ENCODE peak calls at places on chromosomes 6 and 20, in five cellular contexts. E, O, H, Y and D are unnamed samples.

GRCh38 chr20:1263853-1264252 is 2.2 kb upstream of the SNPH start:
- DNase-seq in E (no peak), O (peak; percentile 30), H (no peak), Y (peak; percentile 60), D (no peak)

GRCh38 chr6:87164004-87164403 is 8.6 kb downstream of the ZNF292 start:
- DNase-seq in E (no peak), O (no peak), H (no peak), Y (peak; percentile 11), D (no peak)

GRCh38 chr20:50323209-50323608 is 132.6 kb downstream of the CEBPB start:
- DNase-seq in E (no peak), O (no peak), H (no peak), Y (no peak), D (no peak)

GRCh38 chr6:12366732-12367131 is 76.6 kb downstream of the EDN1 start:
- DNase-seq in E (no peak), O (no peak), H (no peak), Y (no peak), D (no peak)

GRCh38 chr6:68689910-68690309 is 54.8 kb downstream of the ADGRB3 start:
- DNase-seq in E (no peak), O (no peak), H (peak; percentile 9), Y (no peak), D (no peak)

GRCh38 chr6:27205375-27206278 is 41.9 kb upstream of the PRSS16 start:
- DNase-seq in E (no peak), O (no peak), H (no peak), Y (peak; percentile 24), D (peak; percentile 44)

GRCh38 chr6:108518714-108519576 is 41.8 kb upstream of the FOXO3 start:
- DNase-seq in E (peak; percentile 54), O (peak; percentile 13), H (peak; percentile 14), Y (peak; percentile 33), D (peak; percentile 52)

GRCh38 chr6:54958446-54958845 is 111.9 kb downstream of the FAM83B start:
- DNase-seq in E (no peak), O (no peak), H (peak; percentile 54), Y (no peak), D (no peak)

GRCh38 chr6:130466052-130466743 is 100.4 kb downstream of the TMEM200A start:
- DNase-seq in E (no peak), O (no peak), H (no peak), Y (peak; percentile 64), D (no peak)

GRCh38 chr20:4227085-4227821 is 211.9 kb upstream of the RNF24 start:
- DNase-seq in E (no peak), O (no peak), H (peak; percentile 16), Y (peak; percentile 73), D (peak; percentile 45)

GRCh38 chr20:24136659-24137246 is 148.2 kb upstream of the GGTLC1 start:
- DNase-seq in E (no peak), O (no peak), H (no peak), Y (no peak), D (no peak)

GRCh38 chr6:6758915-6759654 is 170.6 kb downstream of the LY86 start:
- DNase-seq in E (peak; percentile 32), O (peak; percentile 64), H (peak; percentile 73), Y (peak; percentile 61), D (peak; percentile 92)

GRCh38 chr6:137339929-137340559 is 120.9 kb upstream of the IFNGR1 start:
- DNase-seq in E (no peak), O (no peak), H (no peak), Y (no peak), D (peak; percentile 62)

GRCh38 chr6:22717906-22718305 is 148.5 kb downstream of the HDGFL1 start:
- DNase-seq in E (no peak), O (no peak), H (no peak), Y (no peak), D (no peak)

GRCh38 chr6:125746731-125747588 is 2.5 kb upstream of the HEY2 start:
- DNase-seq in E (no peak), O (peak; percentile 47), H (peak; percentile 94), Y (peak; percentile 39), D (peak; percentile 93)

GRCh38 chr20:47360207-47360488 is 3.6 kb upstream of the ZMYND8 start:
- DNase-seq in E (no peak), O (no peak), H (no peak), Y (peak; percentile 64), D (no peak)

GRCh38 chr20:62051166-62051900 is 14.3 kb downstream of the TAF4 start:
- DNase-seq in E (no peak), O (no peak), H (no peak), Y (no peak), D (no peak)

GRCh38 chr6:138814179-138814834 is 18.4 kb downstream of the ECT2L start:
- DNase-seq in E (no peak), O (peak; percentile 46), H (no peak), Y (no peak), D (no peak)

GRCh38 chr6:84762941-84763396 is 1.4 kb downstream of the TBX18 start:
- DNase-seq in E (no peak), O (peak; percentile 67), H (no peak), Y (no peak), D (peak; percentile 55)

GRCh38 chr6:53603381-53604121 is 58.6 kb upstream of the GCLC start:
- DNase-seq in E (no peak), O (no peak), H (no peak), Y (peak; percentile 47), D (no peak)

GRCh38 chr20:19073584-19074198 is 138.8 kb upstream of the SLC24A3 start:
- DNase-seq in E (no peak), O (no peak), H (no peak), Y (no peak), D (peak; percentile 75)

GRCh38 chr20:62104791-62105345 is 17.4 kb upstream of the LSM14B start:
- DNase-seq in E (no peak), O (no peak), H (no peak), Y (peak; percentile 46), D (no peak)

GRCh38 chr6:91669154-91669903 is 1082.5 kb upstream of the MAP3K7 start:
- DNase-seq in E (no peak), O (no peak), H (no peak), Y (no peak), D (peak; percentile 11)

GRCh38 chr6:6503186-6503585 is 85.3 kb upstream of the LY86 start:
- DNase-seq in E (no peak), O (no peak), H (no peak), Y (no peak), D (no peak)

GRCh38 chr6:31227143-31227542 is 44.7 kb downstream of the HLA-C start:
- DNase-seq in E (no peak), O (no peak), H (no peak), Y (peak; percentile 19), D (no peak)

GRCh38 chr6:31225735-31226134 is 46.2 kb downstream of the HLA-C start:
- DNase-seq in E (no peak), O (no peak), H (no peak), Y (no peak), D (no peak)

GRCh38 chr6:31228484-31228883 is 43.4 kb downstream of the HLA-C start:
- DNase-seq in E (no peak), O (no peak), H (no peak), Y (no peak), D (no peak)

GRCh38 chr6:31222496-31222895 is 49.4 kb downstream of the HLA-C start:
- DNase-seq in E (no peak), O (no peak), H (peak; percentile 65), Y (no peak), D (no peak)
- H3K9ac ChIP-seq in E (no peak overlapping the region), O (no peak overlapping the region), H (peak overlapping the region; percentile 26), Y (no peak overlapping the region), D (no peak overlapping the region)

GRCh38 chr20:39092733-39093410 is 130.7 kb downstream of the DHX35 start:
- DNase-seq in E (no peak), O (no peak), H (no peak), Y (no peak), D (no peak)

GRCh38 chr20:39089029-39089428 is 126.9 kb downstream of the DHX35 start:
- DNase-seq in E (no peak), O (no peak), H (no peak), Y (no peak), D (no peak)

GRCh38 chr20:39090881-39091280 is 128.7 kb downstream of the DHX35 start:
- DNase-seq in E (no peak), O (no peak), H (no peak), Y (no peak), D (peak; percentile 76)

DNA sequence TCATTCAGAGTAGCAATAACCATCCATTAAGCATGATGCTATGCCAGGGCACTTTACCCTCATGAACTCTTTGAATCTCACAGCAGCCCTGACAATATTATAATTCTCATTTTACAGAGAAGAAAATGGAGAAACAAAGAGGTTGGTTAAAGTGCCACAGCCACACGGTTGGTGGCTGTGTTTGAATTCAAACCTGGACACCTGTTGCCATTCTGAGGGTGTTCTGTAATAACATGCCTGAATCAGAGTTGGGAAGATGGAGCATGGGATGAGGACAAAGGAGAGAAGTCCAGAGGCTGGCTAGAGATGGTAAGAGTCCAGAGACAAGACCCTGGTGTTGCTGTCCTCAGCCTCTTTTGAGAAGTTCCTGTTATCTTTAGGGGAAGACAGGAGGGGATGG is 127.7 kb downstream of the DHX35 start:
- DNase-seq in E (no peak), O (no peak), H (no peak), Y (no peak), D (no peak)
- H3K36me3 ChIP-seq in E (no peaks in the 10 kb centered on the region), O (no peaks in the 10 kb centered on the region), H (no peaks in the 10 kb centered on the region), Y (no peaks in the 10 kb centered on the region), D (no peaks in the 10 kb centered on the region)

GRCh38 chr6:33279971-33280511 is 3.1 kb downstream of the B3GALT4 start:
- DNase-seq in E (peak; percentile 82), O (peak; percentile 64), H (no peak), Y (peak; percentile 64), D (peak; percentile 56)
- H3K9ac ChIP-seq in E (peak overlapping the region; percentile 36), O (no peak overlapping the region), H (no peak overlapping the region), Y (no peak overlapping the region), D (no peak overlapping the region)

GRCh38 chr6:158776737-158777136 is 42.4 kb downstream of the EZR start:
- DNase-seq in E (no peak), O (no peak), H (no peak), Y (no peak), D (no peak)
- H3K36me3 ChIP-seq in E (peaks cover 95% of the 10 kb centered on the region), O (peaks cover 11% of the 10 kb centered on the region), H (no peaks in the 10 kb centered on the region), Y (peaks cover 36% of the 10 kb centered on the region), D (no peaks in the 10 kb centered on the region)

GRCh38 chr6:83190596-83190995 is 2.5 kb downstream of the PGM3 start:
- DNase-seq in E (no peak), O (no peak), H (no peak), Y (no peak), D (no peak)
- H3K9ac ChIP-seq in E (no peak overlapping the region), O (no peak overlapping the region), H (no peak overlapping the region), Y (no peak overlapping the region), D (no peak overlapping the region)

DNA sequence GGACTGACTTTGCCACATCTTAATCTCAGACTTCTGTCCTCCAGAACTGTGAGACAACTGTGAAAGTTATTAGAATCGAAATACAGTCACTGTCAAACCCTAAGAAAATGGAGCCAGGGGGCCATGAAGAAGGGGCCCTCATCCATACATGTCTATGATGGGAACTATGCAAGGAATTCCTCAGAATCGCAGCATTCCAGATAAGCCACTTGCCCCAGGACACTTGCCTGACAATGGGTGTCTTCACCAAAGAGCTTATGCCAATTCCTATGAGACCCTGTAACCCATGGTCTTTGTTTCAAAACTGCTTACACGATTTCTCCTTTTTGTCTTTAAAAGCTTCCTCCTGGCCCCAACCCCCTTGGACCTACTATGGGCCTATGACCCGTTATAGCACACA is 90.4 kb upstream of the FOXP4 start:
- DNase-seq in E (no peak), O (no peak), H (no peak), Y (no peak), D (peak; percentile 36)
- H3K36me3 ChIP-seq in E (no peaks in the 10 kb centered on the region), O (no peaks in the 10 kb centered on the region), H (no peaks in the 10 kb centered on the region), Y (no peaks in the 10 kb centered on the region), D (no peaks in the 10 kb centered on the region)

GRCh38 chr6:13874191-13874549 is 50.6 kb upstream of the RNF182 start:
- DNase-seq in E (no peak), O (no peak), H (no peak), Y (no peak), D (no peak)
- H3K9ac ChIP-seq in E (no peak overlapping the region), O (no peak overlapping the region), H (peak overlapping the region; percentile 13), Y (no peak overlapping the region), D (no peak overlapping the region)